ENCODE peak calls at places on chromosomes 3 and 15, in seven cellular contexts. G, T, R, A, H, C and Q are unnamed samples. For H3K4me1, the result is how much of the 10 kb centered on the place peaks cover.

GRCh38 chr3:185823280-185824044 is 1.4 kb downstream of the IGF2BP2 start:
- DNase-seq in H (peak), C (no peak), A (peak), R (no peak), G (peak), T (no peak), Q (no peak)

GRCh38 chr3:107412376-107412775 is 35.1 kb downstream of the CCDC54 start:
- DNase-seq in G (peak), C (no peak), T (no peak), H (no peak), A (no peak), R (no peak), Q (no peak)

GRCh38 chr3:21654662-21655061 is 96.3 kb downstream of the ZNF385D start:
- DNase-seq in C (no peak), G (peak), T (no peak), H (no peak), A (no peak), R (no peak), Q (no peak)

GRCh38 chr15:75672646-75673425 is 25.1 kb downstream of the SNX33 start:
- DNase-seq in T (no peak), R (no peak), A (peak), H (peak), C (peak), G (peak), Q (no peak)

GRCh38 chr3:157502916-157503620 is at the start of gene VEPH1:
- DNase-seq in A (peak), R (no peak), H (peak), T (peak), C (peak), G (peak), Q (peak)

GRCh38 chr3:88036221-88036620 is 22.6 kb downstream of the CGGBP1 start:
- DNase-seq in G (no peak), C (no peak), R (no peak), A (no peak), H (no peak), T (no peak), Q (no peak)

GRCh38 chr3:65732060-65732933 is 306.4 kb downstream of the MAGI1 start:
- DNase-seq in C (no peak), H (peak), T (peak), G (peak), A (peak), R (no peak), Q (no peak)

GRCh38 chr3:183252973-183253363 is at the start of gene B3GNT5:
- DNase-seq in R (no peak), H (no peak), A (peak), C (peak), G (no peak), T (no peak), Q (peak)

GRCh38 chr3:149559989-149560388 is 85.5 kb downstream of the TM4SF4 start:
- DNase-seq in A (no peak), G (no peak), T (no peak), H (no peak), R (no peak), C (no peak), Q (no peak)

GRCh38 chr3:95200384-95200783 is 1137.5 kb downstream of the NSUN3 start:
- DNase-seq in G (no peak), C (no peak), T (no peak), A (no peak), R (no peak), H (no peak), Q (no peak)

GRCh38 chr3:10694194-10694593 is 121.8 kb upstream of the SLC6A11 start:
- DNase-seq in G (no peak), H (no peak), R (no peak), A (no peak), C (no peak), T (no peak), Q (no peak)
- H2BK5ac ChIP-seq in G (no peak), H (no peak), R (no peak), A (no peak), C (no peak), T (no peak), Q (no peak)

GRCh38 chr15:90059208-90059985 is 42.9 kb downstream of the IDH2 start:
- DNase-seq in A (peak), G (no peak), R (no peak), H (peak), T (no peak), C (peak), Q (peak)
- H3K4me1 ChIP-seq in A (under half), G (under half), R (under half), H (under half), T (under half), C (under half), Q (under half)

GRCh38 chr15:61811952-61812351 is 248.3 kb downstream of the VPS13C start:
- DNase-seq in A (no peak), G (no peak), T (no peak), C (no peak), R (no peak), H (no peak), Q (no peak)
- H3K4ac ChIP-seq in A (no peak), G (no peak), T (no peak), C (no peak), R (no peak), H (no peak), Q (no peak)

DNA sequence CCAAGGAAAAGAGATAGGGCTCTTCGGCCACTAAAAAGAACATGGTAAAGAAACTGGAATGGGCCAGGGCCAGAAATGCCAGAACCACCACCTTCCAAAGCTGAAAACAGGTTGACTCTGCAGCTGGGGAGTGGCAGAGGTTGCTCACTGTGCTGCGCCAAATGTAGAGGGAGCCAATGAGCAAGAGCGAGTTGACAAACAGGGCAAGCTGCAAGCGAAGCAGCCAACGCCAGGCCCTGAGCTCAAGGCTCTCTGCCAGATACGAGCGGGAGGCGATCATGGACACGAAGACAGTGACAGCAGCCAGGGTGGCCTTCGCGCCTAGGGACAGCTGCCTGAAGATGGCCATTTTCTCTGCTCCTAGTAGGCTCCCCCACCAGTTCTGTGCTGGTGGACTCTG is 3.1 kb downstream of the GLB1 start:
- DNase-seq in H (no peak), C (no peak), A (peak), T (no peak), G (no peak), R (no peak), Q (peak)
- H2BK5ac ChIP-seq in H (no peak), C (no peak), A (no peak), T (no peak), G (no peak), R (no peak), Q (no peak)

GRCh38 chr15:40472171-40472727 is 1.5 kb downstream of the CHST14 start:
- DNase-seq in A (no peak), G (no peak), C (no peak), T (no peak), R (no peak), H (no peak), Q (no peak)
- H3K4me1 ChIP-seq in A (under half), G (under half), C (under half), T (under half), R (under half), H (under half), Q (under half)

DNA sequence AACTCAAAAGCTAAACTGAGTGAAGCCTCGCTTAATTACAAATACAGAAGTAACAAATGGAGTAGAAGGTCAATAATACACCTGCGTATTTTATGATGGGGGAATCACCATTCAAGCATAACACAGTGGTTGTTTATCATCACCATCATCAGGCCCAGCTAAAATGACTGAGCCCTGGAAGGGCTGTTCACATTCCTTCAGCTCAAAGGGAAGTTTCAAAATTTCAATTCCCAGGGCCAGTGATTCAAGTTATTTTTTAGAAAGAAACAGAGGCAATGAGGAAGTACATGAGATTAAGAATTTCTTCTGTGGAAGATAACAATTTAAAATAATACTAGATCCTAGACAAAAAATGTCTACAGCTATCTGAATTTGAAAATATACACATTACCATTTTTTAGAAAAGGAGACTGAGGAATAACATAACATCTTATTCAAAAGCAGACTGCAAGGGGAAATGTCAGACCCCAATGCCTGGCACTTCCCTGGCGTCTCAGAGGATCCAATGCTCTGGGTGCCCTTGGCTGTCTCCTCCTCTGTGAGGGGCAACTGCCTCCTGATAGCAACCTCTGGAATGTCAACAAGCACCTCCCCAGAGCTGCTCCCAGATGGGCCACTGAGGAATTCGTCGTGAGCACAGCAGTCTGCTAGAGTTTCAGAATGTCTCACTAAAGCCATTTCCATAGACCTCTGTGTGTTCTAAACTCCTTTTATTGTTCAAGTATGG is 22.8 kb downstream of the EHD4 start:
- DNase-seq in T (no peak), C (no peak), A (peak), H (no peak), G (no peak), R (no peak), Q (no peak)
- H3K4ac ChIP-seq in T (no peak), C (no peak), A (no peak), H (no peak), G (peak), R (no peak), Q (no peak)

GRCh38 chr15:31344266-31344665 is 17.6 kb downstream of the KLF13 start:
- DNase-seq in A (no peak), G (no peak), T (no peak), C (no peak), R (no peak), H (no peak), Q (no peak)

GRCh38 chr15:31342781-31343626 is 16.4 kb downstream of the KLF13 start:
- DNase-seq in G (no peak), H (no peak), C (no peak), T (no peak), A (no peak), R (no peak), Q (peak)

GRCh38 chr15:31342381-31342780 is 15.7 kb downstream of the KLF13 start:
- DNase-seq in R (no peak), A (no peak), T (no peak), H (no peak), C (no peak), G (no peak), Q (no peak)

GRCh38 chr15:31344824-31345605 is 18.4 kb downstream of the KLF13 start:
- DNase-seq in G (no peak), R (no peak), T (no peak), C (no peak), H (no peak), A (no peak), Q (no peak)

GRCh38 chr15:31343831-31344230 is 17.2 kb downstream of the KLF13 start:
- DNase-seq in T (no peak), G (no peak), A (no peak), C (no peak), R (no peak), H (no peak), Q (no peak)
- H2BK5ac ChIP-seq in T (no peak), G (no peak), A (no peak), C (no peak), R (no peak), H (no peak), Q (no peak)

DNA sequence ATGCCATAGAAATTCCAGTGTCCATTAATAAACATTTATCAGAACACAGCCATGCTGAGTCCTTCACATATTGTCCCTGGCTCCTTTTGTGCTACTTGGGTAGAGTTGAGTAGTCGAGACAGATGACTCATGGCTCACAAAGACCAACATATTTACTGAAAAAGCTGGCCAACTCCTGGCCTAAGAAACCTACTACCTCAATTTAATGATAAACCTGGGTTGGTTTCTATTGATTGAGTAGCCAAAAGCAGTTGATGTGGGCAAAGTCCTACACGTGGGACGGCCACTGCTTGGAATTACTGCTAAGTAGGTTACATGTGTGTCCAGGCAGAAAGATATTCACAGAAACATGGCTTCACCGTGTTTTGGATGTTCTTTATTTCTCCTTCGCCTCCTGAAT is 402.2 kb downstream of the NR2F2 start:
- DNase-seq in T (no peak), H (no peak), G (no peak), A (no peak), R (no peak), C (no peak), Q (no peak)
- H3K4me1 ChIP-seq in T (under half), H (under half), G (under half), A (under half), R (under half), C (under half), Q (under half)

GRCh38 chr3:131532645-131533044 is 29.9 kb upstream of the MRPL3 start:
- DNase-seq in R (no peak), G (no peak), H (no peak), T (no peak), A (no peak), C (no peak), Q (no peak)

GRCh38 chr3:131535131-131535530 is 32.4 kb upstream of the MRPL3 start:
- DNase-seq in G (peak), H (no peak), A (no peak), R (no peak), C (no peak), T (no peak), Q (no peak)

GRCh38 chr3:131530374-131530773 is 27.6 kb upstream of the MRPL3 start:
- DNase-seq in R (no peak), G (no peak), C (no peak), A (no peak), H (no peak), T (no peak), Q (no peak)

GRCh38 chr3:131526801-131527347 is 24.1 kb upstream of the MRPL3 start:
- DNase-seq in T (peak), A (peak), C (peak), H (peak), R (no peak), G (peak), Q (peak)

DNA sequence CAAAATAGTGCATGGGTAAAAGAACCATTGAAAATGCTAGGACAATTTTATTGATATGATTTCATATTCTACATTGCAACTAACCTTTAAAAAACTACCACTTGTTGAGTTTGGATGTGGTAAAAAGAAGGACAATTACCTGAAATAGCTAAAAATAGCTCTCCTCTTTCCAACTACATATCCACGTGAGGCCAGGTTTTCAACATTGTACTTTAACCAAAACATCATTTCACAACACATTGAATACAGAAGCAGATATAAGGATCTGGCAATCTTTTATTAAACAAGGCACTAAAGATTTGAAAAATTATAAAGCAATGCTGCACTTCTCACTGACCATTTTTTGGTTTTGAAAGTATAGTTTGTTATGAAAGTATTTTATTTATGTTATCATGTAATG is 28.1 kb upstream of the MRPL3 start:
- DNase-seq in T (no peak), A (no peak), H (no peak), G (no peak), R (no peak), C (no peak), Q (no peak)
- H3K4ac ChIP-seq in T (no peak), A (no peak), H (no peak), G (no peak), R (no peak), C (no peak), Q (no peak)

GRCh38 chr15:34125945-34126344 is 24.1 kb downstream of the PGBD4 start:
- DNase-seq in H (peak), R (no peak), G (no peak), C (no peak), T (no peak), A (no peak), Q (no peak)
- H2BK5ac ChIP-seq in H (no peak), R (no peak), G (no peak), C (no peak), T (no peak), A (no peak), Q (no peak)